ENCODE peak calls at places on chromosome 13, in four cellular contexts. One of them, this sample, is unnamed. For H3K4me1, the result is how much of the 10 kb centered on the place peaks cover.

GRCh38 chr13:45511310-45512147 is 46.8 kb downstream of the COG3 start:
- DNase-seq in GM12878: peak
- DNase-seq in HepG2: peak
- DNase-seq in H1: no peak
- DNase-seq in this sample: peak

GRCh38 chr13:26019881-26020535 is 31.8 kb downstream of the SHISA2 start:
- DNase-seq in GM12878: no peak
- DNase-seq in HepG2: no peak
- DNase-seq in H1: no peak
- DNase-seq in this sample: no peak

GRCh38 chr13:59343993-59344780 is 819.5 kb downstream of the DIAPH3 start:
- DNase-seq in H1: no peak
- DNase-seq in GM12878: no peak
- DNase-seq in HepG2: no peak
- DNase-seq in this sample: no peak

GRCh38 chr13:112696001-112696868 is 6.4 kb downstream of the ATP11A start:
- DNase-seq in HepG2: no peak
- DNase-seq in GM12878: no peak
- DNase-seq in H1: no peak
- DNase-seq in this sample: no peak

GRCh38 chr13:38819053-38819452 is 132.2 kb downstream of the FREM2 start:
- DNase-seq in GM12878: no peak
- DNase-seq in HepG2: no peak
- DNase-seq in H1: no peak
- DNase-seq in this sample: no peak

GRCh38 chr13:46756977-46757376 is 40.0 kb downstream of the ESD start:
- DNase-seq in GM12878: no peak
- DNase-seq in H1: no peak
- DNase-seq in HepG2: no peak
- DNase-seq in this sample: no peak

GRCh38 chr13:114110091-114110829 is 22.2 kb downstream of the RASA3 start:
- DNase-seq in GM12878: no peak
- DNase-seq in H1: no peak
- DNase-seq in HepG2: no peak
- DNase-seq in this sample: no peak

GRCh38 chr13:84121456-84121855 is 239.2 kb upstream of the SLITRK1 start:
- DNase-seq in H1: no peak
- DNase-seq in HepG2: no peak
- DNase-seq in GM12878: no peak
- DNase-seq in this sample: no peak

GRCh38 chr13:47256618-47257017 is 359.8 kb upstream of the HTR2A start:
- DNase-seq in H1: no peak
- DNase-seq in GM12878: no peak
- DNase-seq in HepG2: no peak
- DNase-seq in this sample: no peak

GRCh38 chr13:66528139-66528538 is 702.0 kb downstream of the PCDH9 start:
- DNase-seq in H1: no peak
- DNase-seq in HepG2: no peak
- DNase-seq in GM12878: no peak
- DNase-seq in this sample: no peak

GRCh38 chr13:112442483-112443090 is 66.4 kb downstream of the SPACA7 start:
- DNase-seq in HepG2: no peak
- DNase-seq in H1: no peak
- DNase-seq in GM12878: no peak
- DNase-seq in this sample: no peak

GRCh38 chr13:85828094-85828684 is 29.0 kb upstream of the SLITRK6 start:
- DNase-seq in GM12878: no peak
- DNase-seq in H1: no peak
- DNase-seq in HepG2: peak
- DNase-seq in this sample: no peak

GRCh38 chr13:32445461-32445860 is 17.5 kb upstream of the N4BP2L1 start:
- DNase-seq in H1: no peak
- DNase-seq in HepG2: no peak
- DNase-seq in GM12878: no peak
- DNase-seq in this sample: no peak

GRCh38 chr13:51684076-51684475 is 99.8 kb downstream of the WDFY2 start:
- DNase-seq in GM12878: no peak
- DNase-seq in HepG2: no peak
- DNase-seq in H1: no peak
- DNase-seq in this sample: no peak

GRCh38 chr13:51683537-51684050 is 99.3 kb downstream of the WDFY2 start:
- DNase-seq in GM12878: no peak
- DNase-seq in H1: no peak
- DNase-seq in HepG2: no peak
- DNase-seq in this sample: no peak

GRCh38 chr13:51679616-51680015 is 95.4 kb downstream of the WDFY2 start:
- DNase-seq in GM12878: no peak
- DNase-seq in H1: no peak
- DNase-seq in HepG2: no peak
- DNase-seq in this sample: no peak

GRCh38 chr13:51682691-51683090 is 98.4 kb downstream of the WDFY2 start:
- DNase-seq in GM12878: no peak
- DNase-seq in H1: no peak
- DNase-seq in HepG2: no peak
- DNase-seq in this sample: no peak

GRCh38 chr13:51681037-51681678 is 96.9 kb downstream of the WDFY2 start:
- DNase-seq in GM12878: no peak
- DNase-seq in H1: no peak
- DNase-seq in HepG2: no peak
- DNase-seq in this sample: no peak
- TF ChIP-seq HDAC6 in GM12878: no peak
- TF ChIP-seq HDAC6 in H1: no peak
- TF ChIP-seq HDAC6 in HepG2: no peak
- TF ChIP-seq HDAC6 in this sample: no peak

GRCh38 chr13:19888799-19889198 is 25.4 kb upstream of the ZMYM5 start:
- DNase-seq in GM12878: no peak
- DNase-seq in H1: no peak
- DNase-seq in HepG2: no peak
- DNase-seq in this sample: no peak

GRCh38 chr13:19890030-19890429 is 26.6 kb upstream of the ZMYM5 start:
- DNase-seq in HepG2: no peak
- DNase-seq in H1: no peak
- DNase-seq in GM12878: no peak
- DNase-seq in this sample: no peak
- H3K4me1 ChIP-seq in HepG2: under half
- H3K4me1 ChIP-seq in H1: under half
- H3K4me1 ChIP-seq in GM12878: under half
- H3K4me1 ChIP-seq in this sample: under half

DNA sequence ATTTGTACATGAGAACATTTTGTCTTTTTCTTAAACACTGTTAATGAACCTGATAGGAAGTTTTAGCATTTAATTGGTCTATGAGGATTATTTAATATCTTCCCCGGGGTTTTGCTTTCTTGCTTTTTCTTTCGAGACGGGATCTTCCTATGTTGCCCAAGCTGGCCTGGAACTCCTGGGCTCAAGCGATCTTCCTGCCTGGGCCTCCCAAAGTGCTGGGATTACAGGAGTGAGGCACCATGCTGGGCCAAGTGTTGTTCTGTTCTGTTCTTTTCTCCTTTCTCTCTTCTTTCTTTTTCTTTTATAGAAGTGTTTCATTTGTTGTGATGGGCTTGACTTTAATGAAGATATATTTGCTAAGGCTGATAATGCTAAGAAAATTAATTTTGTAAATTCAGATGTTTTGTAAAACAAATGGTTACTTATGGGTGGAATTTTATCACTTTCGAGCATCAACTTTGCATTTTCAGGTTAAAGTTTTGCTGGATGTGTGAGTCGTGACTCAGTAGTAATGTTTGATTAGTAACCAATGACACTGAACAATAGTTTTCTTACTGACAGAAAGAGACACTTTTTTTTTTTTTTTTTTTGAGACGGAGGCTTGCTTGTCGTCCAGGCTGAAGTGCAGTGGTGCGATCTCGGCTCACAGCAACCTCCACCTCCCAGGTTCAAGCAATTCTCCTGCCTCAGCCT is 2.2 kb downstream of the PAN3 start:
- DNase-seq in H1: no peak
- DNase-seq in HepG2: no peak
- DNase-seq in GM12878: no peak
- DNase-seq in this sample: no peak
- TF ChIP-seq HDAC6 in H1: no peak
- TF ChIP-seq HDAC6 in HepG2: no peak
- TF ChIP-seq HDAC6 in GM12878: no peak
- TF ChIP-seq HDAC6 in this sample: no peak

DNA sequence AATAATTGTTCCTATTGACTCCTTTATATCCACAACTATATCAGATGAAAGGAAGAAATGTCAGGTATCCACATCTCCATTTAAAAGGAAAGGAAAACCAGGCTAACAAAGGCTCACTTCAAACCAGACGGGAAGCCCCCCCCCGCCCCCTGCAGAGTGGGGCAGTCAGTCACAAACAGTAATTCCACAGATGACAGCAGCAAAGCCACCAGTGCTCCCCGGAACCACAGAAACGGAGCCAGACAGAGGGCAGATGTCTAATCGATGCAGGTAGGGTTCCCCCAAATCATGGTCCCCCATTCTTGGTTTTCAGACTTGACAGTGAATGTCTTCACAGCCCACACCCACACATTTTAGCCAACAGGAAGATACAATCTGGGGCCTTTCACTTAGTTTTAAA is 100.8 kb downstream of the STK24 start:
- DNase-seq in HepG2: no peak
- DNase-seq in H1: no peak
- DNase-seq in GM12878: no peak
- DNase-seq in this sample: no peak
- H3K4me1 ChIP-seq in HepG2: half or more
- H3K4me1 ChIP-seq in H1: under half
- H3K4me1 ChIP-seq in GM12878: under half
- H3K4me1 ChIP-seq in this sample: under half

GRCh38 chr13:102729560-102730275 is 34.9 kb upstream of the METTL21C start:
- DNase-seq in GM12878: no peak
- DNase-seq in H1: no peak
- DNase-seq in HepG2: no peak
- DNase-seq in this sample: no peak

GRCh38 chr13:102726430-102726829 is 31.6 kb upstream of the METTL21C start:
- DNase-seq in H1: no peak
- DNase-seq in GM12878: no peak
- DNase-seq in HepG2: peak
- DNase-seq in this sample: no peak

GRCh38 chr13:102721800-102722231 is 27.0 kb upstream of the METTL21C start:
- DNase-seq in GM12878: no peak
- DNase-seq in H1: no peak
- DNase-seq in HepG2: no peak
- DNase-seq in this sample: no peak

GRCh38 chr13:102724923-102725322 is 30.1 kb upstream of the METTL21C start:
- DNase-seq in H1: no peak
- DNase-seq in GM12878: no peak
- DNase-seq in HepG2: peak
- DNase-seq in this sample: peak
- TF ChIP-seq HDAC6 in H1: no peak
- TF ChIP-seq HDAC6 in GM12878: no peak
- TF ChIP-seq HDAC6 in HepG2: no peak
- TF ChIP-seq HDAC6 in this sample: no peak

GRCh38 chr13:110318920-110319319 is 11.8 kb downstream of the COL4A2 start:
- DNase-seq in HepG2: no peak
- DNase-seq in H1: no peak
- DNase-seq in GM12878: no peak
- DNase-seq in this sample: no peak

GRCh38 chr13:110322126-110322827 is 15.2 kb downstream of the COL4A2 start:
- DNase-seq in HepG2: no peak
- DNase-seq in GM12878: no peak
- DNase-seq in H1: no peak
- DNase-seq in this sample: no peak

GRCh38 chr13:110319774-110320509 is 12.9 kb downstream of the COL4A2 start:
- DNase-seq in H1: no peak
- DNase-seq in GM12878: no peak
- DNase-seq in HepG2: no peak
- DNase-seq in this sample: no peak

GRCh38 chr13:110319397-110319773 is 12.3 kb downstream of the COL4A2 start:
- DNase-seq in HepG2: no peak
- DNase-seq in GM12878: no peak
- DNase-seq in H1: no peak
- DNase-seq in this sample: no peak

GRCh38 chr13:110320645-110321044 is 13.6 kb downstream of the COL4A2 start:
- DNase-seq in H1: no peak
- DNase-seq in HepG2: no peak
- DNase-seq in GM12878: no peak
- DNase-seq in this sample: no peak
- H3K4me1 ChIP-seq in H1: under half
- H3K4me1 ChIP-seq in HepG2: under half
- H3K4me1 ChIP-seq in GM12878: under half
- H3K4me1 ChIP-seq in this sample: under half

GRCh38 chr13:97043302-97043701 is 49.0 kb upstream of the OXGR1 start:
- DNase-seq in GM12878: no peak
- DNase-seq in HepG2: no peak
- DNase-seq in H1: no peak
- DNase-seq in this sample: no peak
- TF ChIP-seq HDAC6 in GM12878: no peak
- TF ChIP-seq HDAC6 in HepG2: no peak
- TF ChIP-seq HDAC6 in H1: no peak
- TF ChIP-seq HDAC6 in this sample: no peak

GRCh38 chr13:99056381-99057014 is 78.6 kb upstream of the DOCK9 start:
- DNase-seq in H1: no peak
- DNase-seq in GM12878: no peak
- DNase-seq in HepG2: no peak
- DNase-seq in this sample: no peak
- H3K4me1 ChIP-seq in H1: under half
- H3K4me1 ChIP-seq in GM12878: under half
- H3K4me1 ChIP-seq in HepG2: under half
- H3K4me1 ChIP-seq in this sample: half or more

GRCh38 chr13:87089391-87089790 is 581.8 kb upstream of the SLITRK5 start:
- DNase-seq in GM12878: no peak
- DNase-seq in HepG2: no peak
- DNase-seq in H1: no peak
- DNase-seq in this sample: no peak
- TF ChIP-seq HDAC6 in GM12878: no peak
- TF ChIP-seq HDAC6 in HepG2: no peak
- TF ChIP-seq HDAC6 in H1: no peak
- TF ChIP-seq HDAC6 in this sample: no peak

GRCh38 chr13:97231118-97231831 is 9.1 kb downstream of the MBNL2 start:
- DNase-seq in H1: no peak
- DNase-seq in HepG2: no peak
- DNase-seq in GM12878: no peak
- DNase-seq in this sample: no peak
- H3K4me1 ChIP-seq in H1: under half
- H3K4me1 ChIP-seq in HepG2: half or more
- H3K4me1 ChIP-seq in GM12878: under half
- H3K4me1 ChIP-seq in this sample: under half